ENCODE peak calls at places on chromosomes 7 and 10, in four cellular contexts. I is right cardiac atrium, M is fibroblast of the aortic adventitia, D is astrocyte of the spinal cord. L is an unnamed sample.

GRCh38 chr7:74051629-74052410 is 23.8 kb downstream of the ELN start:
- DNase-seq in I (peak), M (no peak), D (no peak), L (no peak)

GRCh38 chr10:21134645-21135395 is 237.7 kb upstream of the NEBL start:
- DNase-seq in I (no peak), M (peak), D (peak), L (no peak)

GRCh38 chr7:20320322-20320721 is 10.4 kb upstream of the ITGB8 start:
- DNase-seq in I (no peak), M (no peak), D (peak), L (no peak)

GRCh38 chr10:58438340-58438739 is 53.1 kb downstream of the TFAM start:
- DNase-seq in I (no peak), M (peak), D (peak), L (peak)

GRCh38 chr10:100747826-100748231 is 2.4 kb downstream of the PAX2 start:
- DNase-seq in I (no peak), M (no peak), D (no peak), L (no peak)

GRCh38 chr10:124743188-124744046 is 761 bp downstream of the FAM53B start:
- DNase-seq in I (peak), M (no peak), D (peak), L (no peak)

GRCh38 chr7:143988986-143989745 is 11.0 kb upstream of the OR6B1 start:
- DNase-seq in I (no peak), M (peak), D (peak), L (no peak)

GRCh38 chr10:29534590-29534989 is 100.2 kb downstream of the SVIL start:
- DNase-seq in I (no peak), M (no peak), D (no peak), L (no peak)

GRCh38 chr10:50405733-50406132 is 154.4 kb upstream of the ASAH2 start:
- DNase-seq in I (no peak), M (no peak), D (no peak), L (no peak)

GRCh38 chr7:142108728-142109505 is 2.6 kb upstream of the MGAM2 start:
- DNase-seq in I (no peak), M (no peak), D (no peak), L (no peak)

GRCh38 chr7:86939197-86939814 is 120.1 kb downstream of the ELAPOR2 start:
- DNase-seq in I (no peak), M (peak), D (peak), L (peak)

GRCh38 chr10:72175166-72175565 is 40.6 kb upstream of the ANAPC16 start:
- DNase-seq in I (no peak), M (peak), D (peak), L (peak)

GRCh38 chr7:111855842-111856227 is 293.5 kb upstream of the IMMP2L start:
- DNase-seq in I (no peak), M (peak), D (peak), L (no peak)

GRCh38 chr10:27529010-27529783 is 25.1 kb downstream of the RAB18 start:
- DNase-seq in I (no peak), M (peak), D (no peak), L (no peak)

GRCh38 chr10:49571419-49571818 is 32.5 kb upstream of the ERCC6 start:
- DNase-seq in I (no peak), M (peak), D (no peak), L (no peak)

GRCh38 chr7:100745184-100745583 is 11.8 kb downstream of the ZAN start:
- DNase-seq in I (peak), M (peak), D (peak), L (no peak)

GRCh38 chr10:101272229-101272868 is 43.1 kb upstream of the LBX1 start:
- DNase-seq in I (peak), M (peak), D (peak), L (no peak)

GRCh38 chr7:95899919-95900513 is 127.7 kb downstream of the DYNC1I1 start:
- DNase-seq in I (no peak), M (no peak), D (no peak), L (no peak)

GRCh38 chr10:70432101-70432500 is 9.4 kb downstream of the NODAL start:
- DNase-seq in I (peak), M (no peak), D (peak), L (peak)

GRCh38 chr10:60467202-60467546 is 77.5 kb upstream of the ANK3 start:
- DNase-seq in I (no peak), M (no peak), D (no peak), L (no peak)

GRCh38 chr7:66454600-66455225 is 174.0 kb upstream of the KCTD7 start:
- DNase-seq in I (no peak), M (no peak), D (no peak), L (no peak)

GRCh38 chr7:115356139-115356746 is 434.3 kb downstream of the MDFIC start:
- DNase-seq in I (no peak), M (peak), D (peak), L (no peak)

GRCh38 chr10:12777840-12778585 is 223.5 kb downstream of the CCDC3 start:
- DNase-seq in I (peak), M (no peak), D (no peak), L (no peak)

GRCh38 chr7:16754869-16755317 is 1.3 kb downstream of the TSPAN13 start:
- DNase-seq in I (no peak), M (no peak), D (no peak), L (no peak)

GRCh38 chr10:71643904-71644303 is 75.7 kb downstream of the C10orf105 start:
- DNase-seq in I (no peak), M (no peak), D (no peak), L (no peak)

GRCh38 chr10:54434782-54435181 is 366.2 kb downstream of the PCDH15 start:
- DNase-seq in I (no peak), M (no peak), D (no peak), L (no peak)

GRCh38 chr7:122736183-122736582 is 33.5 kb upstream of the RNF148 start:
- DNase-seq in I (no peak), M (no peak), D (no peak), L (peak)

GRCh38 chr7:33043434-33043833 is 19.1 kb downstream of the NT5C3A start:
- DNase-seq in I (no peak), M (no peak), D (no peak), L (no peak)
- H3K4me3 ChIP-seq in I (peak), M (no peak), D (no peak), L (no peak)

GRCh38 chr10:112535432-112536038 is 88.5 kb downstream of the VTI1A start:
- DNase-seq in I (no peak), M (peak), D (no peak), L (no peak)
- H3K4me3 ChIP-seq in I (no peak), M (no peak), D (no peak), L (no peak)

GRCh38 chr7:2355079-2356008 is 717 bp downstream of the EIF3B start:
- DNase-seq in I (peak), M (no peak), D (no peak), L (no peak)

GRCh38 chr7:2354173-2355078 is at the start of gene EIF3B:
- DNase-seq in I (peak), M (peak), D (peak), L (peak)

GRCh38 chr7:2359610-2360009 is 5.0 kb downstream of the EIF3B start:
- DNase-seq in I (no peak), M (no peak), D (no peak), L (no peak)

GRCh38 chr7:2358968-2359527 is 4.4 kb downstream of the EIF3B start:
- DNase-seq in I (no peak), M (no peak), D (no peak), L (no peak)

DNA sequence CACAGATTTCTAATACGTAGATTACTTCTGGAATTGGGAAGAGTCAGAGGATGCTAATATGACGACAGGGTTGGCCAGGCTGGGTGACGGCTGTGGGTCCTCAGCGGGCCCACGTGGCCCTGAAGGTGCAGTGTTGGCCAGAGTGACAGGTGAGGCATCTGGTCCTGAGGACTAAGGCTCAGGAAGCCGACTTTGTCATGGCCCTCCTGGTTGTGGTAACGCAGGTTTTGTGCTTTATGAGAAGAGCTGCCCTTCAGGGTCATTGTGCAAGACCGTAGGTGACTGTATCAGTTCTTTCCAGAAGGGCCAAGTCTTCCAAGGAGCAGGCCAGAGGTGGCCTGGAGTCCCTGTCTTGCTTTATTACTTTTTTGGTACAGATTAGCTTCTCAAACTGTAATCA is 2.5 kb downstream of the EIF3B start:
- DNase-seq in I (no peak), M (no peak), D (no peak), L (no peak)
- H3K4me3 ChIP-seq in I (no peak), M (peak), D (no peak), L (no peak)

GRCh38 chr7:130069179-130069977 is 956 bp upstream of the KLHDC10 start:
- DNase-seq in I (no peak), M (no peak), D (no peak), L (no peak)
- H3K4me3 ChIP-seq in I (peak), M (peak), D (peak), L (peak)